ENCODE peak calls at places on chromosomes 13 and 19, in seven cellular contexts. F is MM.1S, E is hepatocyte, G is PC-9, T is PC-3, O is SK-N-SH, L is HCT116. J is an unnamed sample.

GRCh38 chr19:35476149-35476548 is 14.1 kb downstream of the KRTDAP start:
- DNase-seq in F (no peak), E (no peak), G (no peak), T (no peak), O (no peak), L (peak; percentile 16), J (peak; percentile 30)

GRCh38 chr19:7294571-7295212 is 478 bp upstream of the INSR start:
- DNase-seq in F (peak; percentile 82), E (peak; percentile 88), G (peak; percentile 50), T (peak; percentile 48), O (peak; percentile 86), L (peak; percentile 75), J (peak; percentile 81)

GRCh38 chr13:57824121-57824520 is 192.6 kb downstream of the PCDH17 start:
- DNase-seq in F (no peak), E (peak; percentile 15), G (no peak), T (no peak), O (no peak), L (no peak), J (no peak)

GRCh38 chr19:44959691-44960090 is 4.5 kb downstream of the CLPTM1 start:
- DNase-seq in F (no peak), E (no peak), G (no peak), T (no peak), O (no peak), L (no peak), J (no peak)

GRCh38 chr19:44707794-44708193 is 8.8 kb downstream of the CEACAM16 start:
- DNase-seq in F (no peak), E (no peak), G (no peak), T (no peak), O (no peak), L (no peak), J (no peak)

GRCh38 chr13:57629391-57629804 is 2.1 kb upstream of the PCDH17 start:
- DNase-seq in F (no peak), E (peak; percentile 34), G (no peak), T (no peak), O (peak; percentile 32), L (no peak), J (no peak)

GRCh38 chr13:41565221-41565620 is 107.9 kb downstream of the RGCC start:
- DNase-seq in F (no peak), E (no peak), G (no peak), T (no peak), O (no peak), L (no peak), J (no peak)

GRCh38 chr19:38047641-38048040 is 140.6 kb downstream of the SIPA1L3 start:
- DNase-seq in F (no peak), E (no peak), G (no peak), T (no peak), O (no peak), L (no peak), J (no peak)

GRCh38 chr13:60759499-60759898 is 362.5 kb downstream of the TDRD3 start:
- DNase-seq in F (no peak), E (no peak), G (peak; percentile 30), T (peak; percentile 59), O (peak; percentile 31), L (no peak), J (no peak)

GRCh38 chr19:4844348-4845179 is 13.1 kb upstream of the TICAM1 start:
- DNase-seq in F (no peak), E (no peak), G (no peak), T (no peak), O (no peak), L (no peak), J (no peak)

GRCh38 chr19:46073268-46073922 is 32.6 kb upstream of the IGFL4 start:
- DNase-seq in F (no peak), E (no peak), G (peak; percentile 19), T (peak; percentile 8), O (no peak), L (no peak), J (no peak)

GRCh38 chr19:5665781-5666513 is 14.4 kb downstream of the MICOS13 start:
- DNase-seq in F (no peak), E (no peak), G (no peak), T (peak; percentile 58), O (no peak), L (no peak), J (no peak)

GRCh38 chr19:1411255-1412191 is 4.1 kb downstream of the DAZAP1 start:
- DNase-seq in F (no peak), E (no peak), G (no peak), T (no peak), O (no peak), L (no peak), J (no peak)

DNA sequence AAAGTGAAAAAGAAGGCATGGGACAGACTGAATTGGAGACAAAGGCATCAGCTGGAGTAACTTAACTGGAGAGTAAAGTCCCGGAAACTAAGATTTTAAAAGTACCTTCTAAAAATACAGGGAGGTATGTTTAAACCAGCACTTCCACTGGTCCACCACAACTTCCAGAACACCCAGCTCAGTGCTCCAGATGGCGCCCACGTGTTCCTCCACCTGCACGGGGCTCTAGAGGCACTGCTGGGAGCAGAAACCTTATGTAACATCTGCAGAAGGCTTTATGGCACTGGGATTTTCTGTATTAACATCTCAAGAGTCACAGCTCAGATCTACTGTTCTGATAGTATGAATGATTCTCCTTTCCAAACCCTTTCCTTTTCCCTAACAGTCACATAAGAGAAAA is 252.1 kb downstream of the DCLK1 start:
- DNase-seq in F (peak; percentile 28), E (no peak), G (no peak), T (no peak), O (no peak), L (no peak), J (no peak)
- H3K9me2 ChIP-seq in F (no peaks in the 10 kb centered on the region), E (no peaks in the 10 kb centered on the region), G (no peaks in the 10 kb centered on the region), T (no peaks in the 10 kb centered on the region), O (no peaks in the 10 kb centered on the region), L (no peaks in the 10 kb centered on the region), J (no peaks in the 10 kb centered on the region)

DNA sequence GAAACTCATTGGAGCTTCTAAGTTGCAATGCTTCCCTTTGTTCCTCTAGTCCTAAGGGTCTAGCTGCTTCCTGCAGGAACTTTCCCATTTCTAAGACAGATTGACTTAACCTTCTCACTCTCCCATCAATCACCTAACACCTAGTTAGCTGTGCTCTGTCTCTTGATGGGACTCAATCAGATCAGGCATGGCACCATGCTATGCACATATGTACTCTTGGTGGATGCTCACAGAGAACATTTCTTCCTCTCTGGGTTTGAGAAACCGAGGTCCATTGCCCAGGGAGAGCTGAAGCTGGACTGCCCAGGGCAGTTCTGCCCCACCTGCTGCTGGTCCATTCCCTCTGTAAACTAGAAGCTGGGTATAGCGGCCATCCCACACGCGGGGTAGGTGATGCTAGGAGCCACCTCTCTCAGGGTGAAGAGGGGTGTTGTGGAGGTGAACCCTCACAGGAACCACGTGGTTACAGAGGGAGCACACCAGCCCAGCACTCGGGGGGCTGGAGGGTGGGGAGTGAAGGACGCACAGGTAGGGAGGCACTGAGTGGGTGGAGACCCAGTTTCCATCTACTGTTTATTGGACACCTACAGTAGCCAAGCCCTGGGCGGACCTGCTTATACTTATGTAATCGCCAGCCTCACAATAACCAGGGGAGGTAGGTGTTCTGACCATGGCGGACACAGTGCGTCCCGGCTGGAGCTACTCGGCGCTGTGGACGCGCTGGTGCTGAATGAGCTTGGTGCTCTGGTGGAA is 3.1 kb upstream of the UBE2M start:
- DNase-seq in F (no peak), E (peak; percentile 3), G (no peak), T (no peak), O (no peak), L (no peak), J (no peak)
- H3K4me1 ChIP-seq in F (peaks cover 11% of the 10 kb centered on the region), E (peaks cover 14% of the 10 kb centered on the region), G (no peaks in the 10 kb centered on the region), T (peaks cover 40% of the 10 kb centered on the region), O (peaks cover 51% of the 10 kb centered on the region), L (peaks cover 13% of the 10 kb centered on the region), J (peaks cover 29% of the 10 kb centered on the region)

GRCh38 chr19:31406106-31406505 is 56.9 kb upstream of the TSHZ3 start:
- DNase-seq in F (no peak), E (no peak), G (no peak), T (no peak), O (no peak), L (no peak), J (no peak)

GRCh38 chr19:31413353-31413752 is 64.1 kb upstream of the TSHZ3 start:
- DNase-seq in F (no peak), E (no peak), G (no peak), T (no peak), O (no peak), L (no peak), J (no peak)

GRCh38 chr19:31402931-31403330 is 53.7 kb upstream of the TSHZ3 start:
- DNase-seq in F (no peak), E (no peak), G (no peak), T (no peak), O (no peak), L (no peak), J (no peak)

GRCh38 chr19:31408460-31409124 is 59.4 kb upstream of the TSHZ3 start:
- DNase-seq in F (no peak), E (peak; percentile 38), G (no peak), T (peak; percentile 36), O (no peak), L (no peak), J (no peak)
- H3K9me2 ChIP-seq in F (no peaks in the 10 kb centered on the region), E (no peaks in the 10 kb centered on the region), G (no peaks in the 10 kb centered on the region), T (no peaks in the 10 kb centered on the region), O (no peaks in the 10 kb centered on the region), L (no peaks in the 10 kb centered on the region), J (no peaks in the 10 kb centered on the region)

GRCh38 chr19:10404888-10405808 is 1.8 kb upstream of the CDC37 start:
- DNase-seq in F (no peak), E (peak; percentile 14), G (no peak), T (no peak), O (peak; percentile 42), L (no peak), J (peak; percentile 59)

GRCh38 chr19:10408511-10409291 is 5.4 kb upstream of the CDC37 start:
- DNase-seq in F (no peak), E (no peak), G (no peak), T (no peak), O (peak; percentile 34), L (no peak), J (peak; percentile 81)

GRCh38 chr19:10407102-10407501 is 3.8 kb upstream of the CDC37 start:
- DNase-seq in F (no peak), E (no peak), G (no peak), T (no peak), O (no peak), L (no peak), J (no peak)

GRCh38 chr19:10403137-10404021 is at the start of gene CDC37:
- DNase-seq in F (peak; percentile 97), E (peak; percentile 99), G (peak; percentile 96), T (peak; percentile 99), O (peak; percentile 98), L (peak; percentile 93), J (peak; percentile 98)

DNA sequence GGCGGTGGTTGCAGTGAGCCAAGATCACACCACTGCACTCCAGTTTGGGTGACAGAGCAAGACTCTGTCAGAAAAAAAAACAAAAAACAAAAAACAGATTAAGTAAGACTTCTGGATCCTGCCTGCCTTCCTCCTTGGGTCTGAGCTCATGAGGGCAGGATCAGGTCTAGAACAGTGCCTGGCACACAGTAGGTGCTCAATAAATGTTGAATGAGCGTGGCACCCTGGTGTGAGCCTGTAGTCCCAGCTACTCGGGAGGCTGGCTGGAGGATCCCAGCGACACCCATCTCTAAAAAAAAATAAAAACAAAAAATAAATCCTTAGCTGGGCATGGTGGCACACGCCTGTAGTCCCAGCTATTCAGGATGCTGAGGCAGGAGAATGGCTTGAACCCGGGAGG is 2.8 kb upstream of the CDC37 start:
- DNase-seq in F (no peak), E (no peak), G (no peak), T (no peak), O (no peak), L (no peak), J (no peak)
- H3K4me1 ChIP-seq in F (peaks cover 17% of the 10 kb centered on the region), E (peaks cover 9% of the 10 kb centered on the region), G (peaks cover 14% of the 10 kb centered on the region), T (peaks cover 14% of the 10 kb centered on the region), O (peaks cover 11% of the 10 kb centered on the region), L (peaks cover 8% of the 10 kb centered on the region), J (peaks cover 82% of the 10 kb centered on the region)